ENCODE peak calls at places on chromosomes 6 and 20, in six cellular contexts. One of them, this sample, is unnamed. For H3K36me3 and H3K27me3, the result is how much of the 10 kb centered on the place peaks cover.

GRCh38 chr20:62533591-62534495 is 58.0 kb upstream of the GATA5 start:
- DNase-seq in CD4-positive, CD25-positive, alpha-beta regulatory T cell: no peak
- DNase-seq in fibroblast of lung: no peak
- DNase-seq in BJ: no peak
- DNase-seq in WERI-Rb-1: no peak
- DNase-seq in right atrium auricular region: no peak
- DNase-seq in this sample: no peak

GRCh38 chr6:149919834-149920225 is 3.1 kb downstream of the RAET1G start:
- DNase-seq in WERI-Rb-1: no peak
- DNase-seq in fibroblast of lung: no peak
- DNase-seq in BJ: no peak
- DNase-seq in CD4-positive, CD25-positive, alpha-beta regulatory T cell: no peak
- DNase-seq in right atrium auricular region: no peak
- DNase-seq in this sample: no peak

GRCh38 chr6:145469021-145469420 is 266.3 kb downstream of the EPM2A start:
- DNase-seq in right atrium auricular region: no peak
- DNase-seq in fibroblast of lung: no peak
- DNase-seq in BJ: no peak
- DNase-seq in CD4-positive, CD25-positive, alpha-beta regulatory T cell: no peak
- DNase-seq in WERI-Rb-1: no peak
- DNase-seq in this sample: no peak

GRCh38 chr20:14333734-14334133 is 3.7 kb downstream of the FLRT3 start:
- DNase-seq in CD4-positive, CD25-positive, alpha-beta regulatory T cell: no peak
- DNase-seq in WERI-Rb-1: no peak
- DNase-seq in right atrium auricular region: no peak
- DNase-seq in fibroblast of lung: no peak
- DNase-seq in BJ: no peak
- DNase-seq in this sample: no peak

GRCh38 chr20:36950432-36951197 is 893 bp downstream of the SAMHD1 start:
- DNase-seq in BJ: no peak
- DNase-seq in WERI-Rb-1: peak
- DNase-seq in CD4-positive, CD25-positive, alpha-beta regulatory T cell: peak
- DNase-seq in fibroblast of lung: peak
- DNase-seq in right atrium auricular region: no peak
- DNase-seq in this sample: peak

GRCh38 chr6:43628392-43629103 is 516 bp downstream of the GTPBP2 start:
- DNase-seq in fibroblast of lung: peak
- DNase-seq in BJ: no peak
- DNase-seq in WERI-Rb-1: peak
- DNase-seq in CD4-positive, CD25-positive, alpha-beta regulatory T cell: peak
- DNase-seq in right atrium auricular region: no peak
- DNase-seq in this sample: peak

GRCh38 chr6:127938701-127939100 is 37.8 kb upstream of the THEMIS start:
- DNase-seq in WERI-Rb-1: no peak
- DNase-seq in CD4-positive, CD25-positive, alpha-beta regulatory T cell: no peak
- DNase-seq in BJ: no peak
- DNase-seq in fibroblast of lung: peak
- DNase-seq in right atrium auricular region: no peak
- DNase-seq in this sample: no peak

GRCh38 chr6:19289408-19289967 is 547.7 kb upstream of the ID4 start:
- DNase-seq in WERI-Rb-1: no peak
- DNase-seq in fibroblast of lung: no peak
- DNase-seq in BJ: no peak
- DNase-seq in CD4-positive, CD25-positive, alpha-beta regulatory T cell: no peak
- DNase-seq in right atrium auricular region: no peak
- DNase-seq in this sample: no peak

GRCh38 chr6:75526502-75527127 is 33.0 kb upstream of the FILIP1 start:
- DNase-seq in CD4-positive, CD25-positive, alpha-beta regulatory T cell: peak
- DNase-seq in BJ: no peak
- DNase-seq in fibroblast of lung: peak
- DNase-seq in WERI-Rb-1: peak
- DNase-seq in right atrium auricular region: no peak
- DNase-seq in this sample: peak

GRCh38 chr20:36507746-36508145 is 33.6 kb upstream of the MYL9 start:
- DNase-seq in right atrium auricular region: no peak
- DNase-seq in fibroblast of lung: no peak
- DNase-seq in CD4-positive, CD25-positive, alpha-beta regulatory T cell: no peak
- DNase-seq in WERI-Rb-1: no peak
- DNase-seq in BJ: no peak
- DNase-seq in this sample: no peak

GRCh38 chr6:135266675-135267074 is 85.6 kb downstream of the MYB start:
- DNase-seq in WERI-Rb-1: no peak
- DNase-seq in fibroblast of lung: no peak
- DNase-seq in CD4-positive, CD25-positive, alpha-beta regulatory T cell: no peak
- DNase-seq in right atrium auricular region: no peak
- DNase-seq in BJ: no peak
- DNase-seq in this sample: no peak

GRCh38 chr20:23090147-23090546 is 4.0 kb upstream of the CD93 start:
- DNase-seq in BJ: no peak
- DNase-seq in CD4-positive, CD25-positive, alpha-beta regulatory T cell: no peak
- DNase-seq in fibroblast of lung: no peak
- DNase-seq in right atrium auricular region: no peak
- DNase-seq in WERI-Rb-1: no peak
- DNase-seq in this sample: peak

GRCh38 chr20:62670998-62671397 is 28.7 kb downstream of the SLCO4A1 start:
- DNase-seq in WERI-Rb-1: no peak
- DNase-seq in fibroblast of lung: no peak
- DNase-seq in CD4-positive, CD25-positive, alpha-beta regulatory T cell: no peak
- DNase-seq in BJ: no peak
- DNase-seq in right atrium auricular region: no peak
- DNase-seq in this sample: no peak

GRCh38 chr6:129965096-129965495 is 53.3 kb upstream of the L3MBTL3 start:
- DNase-seq in BJ: no peak
- DNase-seq in right atrium auricular region: no peak
- DNase-seq in fibroblast of lung: no peak
- DNase-seq in CD4-positive, CD25-positive, alpha-beta regulatory T cell: no peak
- DNase-seq in WERI-Rb-1: no peak
- DNase-seq in this sample: no peak

GRCh38 chr6:81475646-81476045 is 276.8 kb downstream of the TENT5A start:
- DNase-seq in CD4-positive, CD25-positive, alpha-beta regulatory T cell: no peak
- DNase-seq in BJ: no peak
- DNase-seq in WERI-Rb-1: no peak
- DNase-seq in right atrium auricular region: no peak
- DNase-seq in fibroblast of lung: no peak
- DNase-seq in this sample: no peak

GRCh38 chr6:35397806-35398418 is 54.2 kb upstream of the FANCE start:
- DNase-seq in CD4-positive, CD25-positive, alpha-beta regulatory T cell: no peak
- DNase-seq in WERI-Rb-1: no peak
- DNase-seq in BJ: no peak
- DNase-seq in right atrium auricular region: no peak
- DNase-seq in fibroblast of lung: no peak
- DNase-seq in this sample: peak

GRCh38 chr20:44967207-44967807 is 995 bp downstream of the STK4 start:
- DNase-seq in fibroblast of lung: no peak
- DNase-seq in CD4-positive, CD25-positive, alpha-beta regulatory T cell: peak
- DNase-seq in WERI-Rb-1: no peak
- DNase-seq in right atrium auricular region: no peak
- DNase-seq in BJ: no peak
- DNase-seq in this sample: no peak

GRCh38 chr6:42086046-42086664 is 35.8 kb downstream of the TAF8 start:
- DNase-seq in right atrium auricular region: no peak
- DNase-seq in CD4-positive, CD25-positive, alpha-beta regulatory T cell: no peak
- DNase-seq in WERI-Rb-1: no peak
- DNase-seq in BJ: no peak
- DNase-seq in fibroblast of lung: no peak
- DNase-seq in this sample: peak

DNA sequence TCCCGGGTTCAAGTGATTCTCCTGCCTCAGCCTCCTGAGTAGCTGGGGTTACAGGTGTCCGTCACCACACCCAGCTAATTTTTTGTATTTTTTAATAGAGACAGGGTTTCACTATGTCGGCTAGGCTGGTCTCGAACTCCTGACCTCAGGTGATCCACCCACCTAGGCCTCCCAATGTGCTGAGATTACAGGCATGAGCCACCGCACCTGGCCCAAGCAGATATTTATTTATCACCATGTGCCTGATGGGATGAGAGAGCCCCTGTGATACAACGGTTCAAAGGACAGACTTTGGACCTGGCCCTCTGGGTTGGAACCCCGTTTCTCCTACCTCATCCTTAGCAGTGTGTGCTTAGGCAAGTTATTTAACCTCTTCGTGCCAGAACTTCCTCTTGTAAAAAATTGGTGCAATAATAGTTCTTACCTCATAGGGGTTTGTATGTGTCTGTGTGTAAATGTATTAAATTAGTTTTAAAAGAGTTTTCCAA is 19.2 kb upstream of the STK38 start:
- DNase-seq in fibroblast of lung: no peak
- DNase-seq in CD4-positive, CD25-positive, alpha-beta regulatory T cell: no peak
- DNase-seq in BJ: no peak
- DNase-seq in right atrium auricular region: no peak
- DNase-seq in WERI-Rb-1: no peak
- DNase-seq in this sample: no peak
- H3K4me3 ChIP-seq in fibroblast of lung: no peak
- H3K4me3 ChIP-seq in CD4-positive, CD25-positive, alpha-beta regulatory T cell: no peak
- H3K4me3 ChIP-seq in BJ: no peak
- H3K4me3 ChIP-seq in right atrium auricular region: no peak
- H3K4me3 ChIP-seq in WERI-Rb-1: no peak
- H3K4me3 ChIP-seq in this sample: no peak

GRCh38 chr20:25517124-25517523 is 68.2 kb downstream of the NINL start:
- DNase-seq in CD4-positive, CD25-positive, alpha-beta regulatory T cell: no peak
- DNase-seq in BJ: no peak
- DNase-seq in fibroblast of lung: no peak
- DNase-seq in right atrium auricular region: no peak
- DNase-seq in WERI-Rb-1: no peak
- DNase-seq in this sample: no peak

GRCh38 chr20:25511183-25511582 is 74.1 kb downstream of the NINL start:
- DNase-seq in CD4-positive, CD25-positive, alpha-beta regulatory T cell: no peak
- DNase-seq in BJ: no peak
- DNase-seq in WERI-Rb-1: no peak
- DNase-seq in fibroblast of lung: no peak
- DNase-seq in right atrium auricular region: no peak
- DNase-seq in this sample: no peak

GRCh38 chr20:25514747-25515340 is 70.5 kb downstream of the NINL start:
- DNase-seq in CD4-positive, CD25-positive, alpha-beta regulatory T cell: no peak
- DNase-seq in BJ: no peak
- DNase-seq in WERI-Rb-1: no peak
- DNase-seq in fibroblast of lung: no peak
- DNase-seq in right atrium auricular region: no peak
- DNase-seq in this sample: no peak

GRCh38 chr20:25512709-25513108 is 72.6 kb downstream of the NINL start:
- DNase-seq in WERI-Rb-1: no peak
- DNase-seq in right atrium auricular region: no peak
- DNase-seq in CD4-positive, CD25-positive, alpha-beta regulatory T cell: no peak
- DNase-seq in BJ: no peak
- DNase-seq in fibroblast of lung: no peak
- DNase-seq in this sample: no peak

DNA sequence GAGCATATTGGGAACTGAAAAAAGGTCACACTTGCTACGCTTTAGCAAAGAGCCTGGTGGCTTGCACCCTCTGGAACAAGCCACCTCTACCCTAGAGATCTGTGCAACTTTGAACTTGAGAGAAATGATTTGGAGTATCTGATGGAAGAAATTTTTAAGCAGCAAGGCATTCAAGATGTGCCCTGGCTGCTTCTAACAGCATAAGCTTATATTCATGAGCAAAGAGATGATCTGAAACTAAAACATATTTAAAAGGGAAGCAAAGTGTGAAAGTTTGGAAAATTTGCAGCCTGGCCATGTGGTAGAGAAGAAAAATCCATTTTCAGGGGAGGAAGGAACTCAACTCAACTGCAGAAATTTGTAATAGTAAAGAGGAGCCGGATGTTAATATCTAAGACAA is 71.1 kb downstream of the NINL start:
- DNase-seq in BJ: no peak
- DNase-seq in WERI-Rb-1: no peak
- DNase-seq in CD4-positive, CD25-positive, alpha-beta regulatory T cell: no peak
- DNase-seq in right atrium auricular region: no peak
- DNase-seq in fibroblast of lung: no peak
- DNase-seq in this sample: no peak
- H3K36me3 ChIP-seq in BJ: under half
- H3K36me3 ChIP-seq in WERI-Rb-1: half or more
- H3K36me3 ChIP-seq in CD4-positive, CD25-positive, alpha-beta regulatory T cell: under half
- H3K36me3 ChIP-seq in right atrium auricular region: under half
- H3K36me3 ChIP-seq in fibroblast of lung: under half
- H3K36me3 ChIP-seq in this sample: under half

DNA sequence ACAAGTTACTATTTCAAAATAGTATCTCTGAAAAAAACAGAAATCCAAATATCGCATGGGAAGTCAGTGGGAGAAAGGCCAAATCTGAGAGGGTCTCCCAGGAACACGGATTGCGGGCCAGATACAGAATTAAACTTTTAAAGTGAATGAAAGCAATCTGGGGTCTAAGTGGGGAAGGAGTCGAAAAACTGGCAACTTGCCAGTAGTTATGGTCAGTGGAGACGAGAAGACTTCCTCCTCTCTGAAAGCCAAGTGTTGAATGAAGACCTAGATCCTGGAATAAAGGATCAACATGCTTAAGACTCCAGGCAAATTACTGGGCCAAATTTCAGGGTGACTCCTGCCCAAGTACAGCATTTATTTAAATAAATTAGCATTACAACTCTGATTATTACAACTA is 123.6 kb downstream of the BFSP1 start:
- DNase-seq in fibroblast of lung: no peak
- DNase-seq in BJ: no peak
- DNase-seq in right atrium auricular region: no peak
- DNase-seq in CD4-positive, CD25-positive, alpha-beta regulatory T cell: no peak
- DNase-seq in WERI-Rb-1: no peak
- DNase-seq in this sample: no peak
- H3K27me3 ChIP-seq in fibroblast of lung: under half
- H3K27me3 ChIP-seq in BJ: under half
- H3K27me3 ChIP-seq in right atrium auricular region: under half
- H3K27me3 ChIP-seq in CD4-positive, CD25-positive, alpha-beta regulatory T cell: under half
- H3K27me3 ChIP-seq in WERI-Rb-1: under half
- H3K27me3 ChIP-seq in this sample: under half

GRCh38 chr6:157689875-157690274 is 133.2 kb upstream of the SNX9 start:
- DNase-seq in BJ: no peak
- DNase-seq in right atrium auricular region: no peak
- DNase-seq in fibroblast of lung: no peak
- DNase-seq in WERI-Rb-1: no peak
- DNase-seq in CD4-positive, CD25-positive, alpha-beta regulatory T cell: no peak
- DNase-seq in this sample: no peak

GRCh38 chr6:157695301-157696030 is 127.6 kb upstream of the SNX9 start:
- DNase-seq in WERI-Rb-1: no peak
- DNase-seq in CD4-positive, CD25-positive, alpha-beta regulatory T cell: no peak
- DNase-seq in BJ: no peak
- DNase-seq in right atrium auricular region: no peak
- DNase-seq in fibroblast of lung: no peak
- DNase-seq in this sample: no peak

GRCh38 chr6:157688960-157689599 is 134.0 kb upstream of the SNX9 start:
- DNase-seq in right atrium auricular region: no peak
- DNase-seq in BJ: no peak
- DNase-seq in fibroblast of lung: no peak
- DNase-seq in WERI-Rb-1: peak
- DNase-seq in CD4-positive, CD25-positive, alpha-beta regulatory T cell: no peak
- DNase-seq in this sample: peak

GRCh38 chr6:157690441-157691210 is 132.4 kb upstream of the SNX9 start:
- DNase-seq in WERI-Rb-1: no peak
- DNase-seq in CD4-positive, CD25-positive, alpha-beta regulatory T cell: no peak
- DNase-seq in fibroblast of lung: no peak
- DNase-seq in right atrium auricular region: no peak
- DNase-seq in BJ: no peak
- DNase-seq in this sample: no peak

DNA sequence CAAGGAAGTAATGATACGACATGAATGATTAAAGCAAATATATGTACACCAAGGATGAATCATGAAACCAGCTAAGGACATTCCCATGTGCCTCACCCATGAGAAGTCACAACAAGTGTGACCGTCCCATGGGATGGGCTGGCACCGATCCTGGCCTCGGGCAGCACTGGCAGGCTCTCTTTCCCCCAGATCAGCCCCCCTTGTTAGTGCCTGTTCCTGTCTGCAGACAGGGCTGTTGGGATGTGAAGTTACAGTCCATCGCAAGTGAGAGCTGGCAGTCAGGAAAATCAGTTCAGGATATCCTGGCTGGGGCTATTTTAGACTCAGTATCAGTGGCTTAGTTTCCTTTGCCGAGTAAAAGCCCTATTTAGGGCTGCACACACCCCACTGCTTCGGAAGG is 129.2 kb upstream of the SNX9 start:
- DNase-seq in CD4-positive, CD25-positive, alpha-beta regulatory T cell: no peak
- DNase-seq in fibroblast of lung: no peak
- DNase-seq in BJ: no peak
- DNase-seq in right atrium auricular region: no peak
- DNase-seq in WERI-Rb-1: no peak
- DNase-seq in this sample: no peak
- H3K4me3 ChIP-seq in CD4-positive, CD25-positive, alpha-beta regulatory T cell: no peak
- H3K4me3 ChIP-seq in fibroblast of lung: no peak
- H3K4me3 ChIP-seq in BJ: no peak
- H3K4me3 ChIP-seq in right atrium auricular region: no peak
- H3K4me3 ChIP-seq in WERI-Rb-1: no peak
- H3K4me3 ChIP-seq in this sample: no peak